ENCODE peak calls at places on chromosomes 12 and 14, in seven cellular contexts. M is HFF-Myc, P is SW 1271, V is mesendoderm, I is A172, H is left ventricle myocardium superior, O is Kasumi-1. Q is an unnamed sample.
A peak's percentile ranks its signal among the peaks of the same experiment; 100 is the strongest.

GRCh38 chr12:60278209-60278608 is 682.4 kb downstream of the SLC16A7 start:
- DNase-seq in H (no peak), P (no peak), O (no peak), V (peak; percentile 35), M (no peak), I (no peak), Q (no peak)

GRCh38 chr12:120474092-120474960 is 4.8 kb upstream of the SRSF9 start:
- DNase-seq in V (peak; percentile 82), H (no peak), M (peak; percentile 53), I (peak; percentile 88), P (peak; percentile 41), O (peak; percentile 89), Q (peak; percentile 97)

GRCh38 chr14:73714656-73715081 is 485 bp upstream of the PNMA1 start:
- DNase-seq in P (no peak), M (no peak), I (no peak), H (no peak), V (no peak), O (no peak), Q (no peak)

GRCh38 chr14:76084374-76084773 is 67.3 kb upstream of the GPATCH2L start:
- DNase-seq in V (no peak), H (no peak), O (no peak), P (no peak), M (no peak), I (no peak), Q (no peak)

GRCh38 chr14:75401356-75401755 is 26.5 kb upstream of the JDP2 start:
- DNase-seq in V (peak; percentile 94), M (no peak), P (no peak), I (no peak), O (no peak), H (peak; percentile 52), Q (peak; percentile 53)

GRCh38 chr14:58944226-58944769 is 244.2 kb upstream of the DAAM1 start:
- DNase-seq in V (peak; percentile 45), P (no peak), M (peak; percentile 31), H (no peak), I (no peak), O (no peak), Q (no peak)

GRCh38 chr14:74978416-74978947 is 23.1 kb upstream of the PGF start:
- DNase-seq in I (no peak), P (no peak), M (no peak), H (no peak), V (peak; percentile 86), O (no peak), Q (peak; percentile 83)

GRCh38 chr14:69610020-69610858 is 1.2 kb upstream of the SUSD6 start:
- DNase-seq in V (no peak), P (no peak), O (no peak), I (no peak), M (no peak), H (peak; percentile 20), Q (no peak)

GRCh38 chr14:104673481-104673880 is 15.9 kb upstream of the INF2 start:
- DNase-seq in I (no peak), H (peak; percentile 13), M (no peak), P (no peak), V (no peak), O (no peak), Q (no peak)

GRCh38 chr14:64114796-64115195 is 179.4 kb downstream of the ESR2 start:
- DNase-seq in V (no peak), M (no peak), P (no peak), O (no peak), H (no peak), I (no peak), Q (no peak)

GRCh38 chr12:111761099-111761498 is 5.6 kb upstream of the ALDH2 start:
- DNase-seq in M (no peak), I (no peak), V (no peak), O (no peak), P (no peak), H (peak; percentile 7), Q (no peak)

Q was measured in islet precursor cell.